ENCODE peak calls at places on chromosomes 16 and 17, in six cellular contexts. X is small intestine, S is left ventricle myocardium inferior, D is GM04503, N is occipital lobe, K is adipocyte. O is an unnamed sample.

GRCh38 chr16:10373556-10373955 is 12.3 kb upstream of the ATF7IP2 start:
- DNase-seq in D (no peak), X (no peak), N (no peak), K (no peak), S (no peak), O (no peak)

GRCh38 chr17:30956764-30957374 is 14.0 kb upstream of the RNF135 start:
- DNase-seq in D (no peak), S (no peak), X (no peak), N (no peak), K (no peak), O (no peak)

GRCh38 chr16:48123104-48123788 is 32.5 kb downstream of the ABCC12 start:
- DNase-seq in D (peak), K (peak), N (peak), S (no peak), X (no peak), O (peak)

GRCh38 chr17:19271751-19272357 is 34.7 kb downstream of the EPN2 start:
- DNase-seq in X (no peak), K (no peak), S (no peak), N (no peak), D (no peak), O (no peak)

GRCh38 chr16:66274335-66275110 is 92.0 kb upstream of the CDH5 start:
- DNase-seq in K (peak), S (no peak), N (no peak), X (peak), D (no peak), O (no peak)

GRCh38 chr17:76153202-76153601 is 12.2 kb upstream of the FOXJ1 start:
- DNase-seq in S (no peak), N (no peak), K (no peak), X (no peak), D (no peak), O (no peak)

GRCh38 chr17:50360716-50361115 is 12.3 kb downstream of the MRPL27 start:
- DNase-seq in S (no peak), D (no peak), N (no peak), K (no peak), X (no peak), O (no peak)

GRCh38 chr17:50279181-50279526 is 4.9 kb downstream of the TMEM92 start:
- DNase-seq in X (peak), K (peak), N (no peak), D (no peak), S (no peak), O (no peak)

GRCh38 chr16:10617662-10618420 is 37.4 kb upstream of the EMP2 start:
- DNase-seq in D (no peak), N (no peak), X (no peak), K (no peak), S (no peak), O (no peak)

O was measured in HS-5.